ENCODE peak calls at places on chromosomes 3 and 15, in eight cellular contexts. Z is GM04504; W is tibial artery; E is lung; J is amniotic stem cell; M is activated gamma-delta T cell treated with anti-CD3 and anti-CD28 coated beads, Interleukin-2, amount 50 U/mL, for 16 hours; H is adrenal gland; Q is NCI-H1105 treated with DMSO at 0.1 percent for 48 hours. U is an unnamed sample.

GRCh38 chr3:133394561-133395311 is 5.1 kb upstream of the BFSP2 start:
- DNase-seq in Z (no peak), W (no peak), E (no peak), J (no peak), M (no peak), H (no peak), Q (no peak), U (no peak)

GRCh38 chr3:118772036-118773030 is 262.3 kb downstream of the IGSF11 start:
- DNase-seq in Z (no peak), W (no peak), E (no peak), J (no peak), M (no peak), H (no peak), Q (no peak), U (no peak)

GRCh38 chr3:184005981-184006507 is 11.6 kb downstream of the ABCC5 start:
- DNase-seq in Z (no peak), W (peak; percentile 68), E (peak; percentile 81), J (no peak), M (no peak), H (peak; percentile 71), Q (peak; percentile 100), U (no peak)

GRCh38 chr3:120145498-120146285 is 51.4 kb upstream of the GSK3B start:
- DNase-seq in Z (peak; percentile 81), W (no peak), E (no peak), J (no peak), M (no peak), H (no peak), Q (no peak), U (no peak)

GRCh38 chr3:185537369-185537970 is 14.9 kb downstream of the LIPH start:
- DNase-seq in Z (peak; percentile 55), W (no peak), E (peak; percentile 75), J (no peak), M (no peak), H (peak; percentile 34), Q (no peak), U (peak; percentile 37)

GRCh38 chr3:173737167-173737808 is 339.7 kb downstream of the NLGN1 start:
- DNase-seq in Z (no peak), W (no peak), E (no peak), J (no peak), M (no peak), H (no peak), Q (no peak), U (no peak)

GRCh38 chr15:51908312-51908711 is 63.3 kb downstream of the LEO1 start:
- DNase-seq in Z (no peak), W (no peak), E (no peak), J (no peak), M (no peak), H (no peak), Q (no peak), U (no peak)

GRCh38 chr3:2847062-2847841 is 262.9 kb downstream of the IL5RA start:
- DNase-seq in Z (no peak), W (no peak), E (no peak), J (no peak), M (no peak), H (no peak), Q (no peak), U (no peak)

GRCh38 chr15:68407141-68407885 is 24.6 kb downstream of the ITGA11 start:
- DNase-seq in Z (no peak), W (peak; percentile 84), E (no peak), J (no peak), M (no peak), H (no peak), Q (no peak), U (peak; percentile 72)

GRCh38 chr3:20052851-20053250 is 12.6 kb downstream of the KAT2B start:
- DNase-seq in Z (no peak), W (no peak), E (no peak), J (no peak), M (no peak), H (no peak), Q (no peak), U (no peak)

GRCh38 chr3:125062904-125063618 is 7.3 kb upstream of the HEG1 start:
- DNase-seq in Z (peak; percentile 87), W (no peak), E (peak; percentile 63), J (peak; percentile 77), M (no peak), H (no peak), Q (no peak), U (peak; percentile 96)

GRCh38 chr3:71582612-71583568 is 638 bp downstream of the FOXP1 start:
- DNase-seq in Z (no peak), W (peak; percentile 86), E (peak; percentile 75), J (no peak), M (peak; percentile 41), H (peak; percentile 69), Q (peak; percentile 12), U (no peak)

GRCh38 chr15:87661481-87661880 is 595.1 kb downstream of the NTRK3 start:
- DNase-seq in Z (no peak), W (no peak), E (no peak), J (no peak), M (no peak), H (no peak), Q (no peak), U (no peak)

GRCh38 chr3:178367817-178368617 is 168.2 kb upstream of the KCNMB2 start:
- DNase-seq in Z (no peak), W (no peak), E (no peak), J (no peak), M (no peak), H (peak; percentile 58), Q (peak; percentile 68), U (no peak)